ENCODE peak calls at places on chromosomes 3 and 15, in seven cellular contexts. One of them, this sample, is unnamed.

GRCh38 chr3:108477511-108478147 is 32.8 kb downstream of the MYH15 start:
- DNase-seq in HCT116: peak; percentile 72
- DNase-seq in HepG2: peak; percentile 52
- DNase-seq in HEK293T: peak; percentile 67
- DNase-seq in GM12878: peak; percentile 12
- DNase-seq in H1: no peak
- DNase-seq in K562: peak; percentile 47
- DNase-seq in this sample: peak; percentile 49

GRCh38 chr3:27357665-27358258 is 11.4 kb downstream of the NEK10 start:
- DNase-seq in K562: peak; percentile 28
- DNase-seq in HEK293T: peak; percentile 61
- DNase-seq in HepG2: peak; percentile 74
- DNase-seq in HCT116: peak; percentile 59
- DNase-seq in GM12878: no peak
- DNase-seq in H1: peak; percentile 25
- DNase-seq in this sample: peak; percentile 61

GRCh38 chr3:31589228-31589627 is 56.5 kb downstream of the STT3B start:
- DNase-seq in HCT116: no peak
- DNase-seq in HepG2: no peak
- DNase-seq in K562: no peak
- DNase-seq in HEK293T: no peak
- DNase-seq in GM12878: no peak
- DNase-seq in H1: no peak
- DNase-seq in this sample: no peak

GRCh38 chr3:99269606-99270355 is 368.3 kb upstream of the DCBLD2 start:
- DNase-seq in HCT116: no peak
- DNase-seq in HepG2: no peak
- DNase-seq in K562: no peak
- DNase-seq in HEK293T: no peak
- DNase-seq in GM12878: no peak
- DNase-seq in H1: no peak
- DNase-seq in this sample: no peak

GRCh38 chr3:129539201-129539600 is 3.8 kb upstream of the H1-8 start:
- DNase-seq in HEK293T: no peak
- DNase-seq in K562: no peak
- DNase-seq in HepG2: no peak
- DNase-seq in HCT116: no peak
- DNase-seq in GM12878: no peak
- DNase-seq in H1: no peak
- DNase-seq in this sample: no peak

GRCh38 chr15:31499236-31499952 is 172.8 kb downstream of the KLF13 start:
- DNase-seq in HepG2: no peak
- DNase-seq in HCT116: no peak
- DNase-seq in K562: no peak
- DNase-seq in HEK293T: no peak
- DNase-seq in H1: no peak
- DNase-seq in GM12878: no peak
- DNase-seq in this sample: no peak

GRCh38 chr15:89673162-89673506 is 6.0 kb downstream of the PLIN1 start:
- DNase-seq in HCT116: peak; percentile 12
- DNase-seq in GM12878: no peak
- DNase-seq in K562: peak; percentile 79
- DNase-seq in H1: no peak
- DNase-seq in HEK293T: peak; percentile 87
- DNase-seq in HepG2: peak; percentile 25
- DNase-seq in this sample: peak; percentile 86

GRCh38 chr3:194075802-194076460 is 60.0 kb upstream of the HES1 start:
- DNase-seq in HEK293T: no peak
- DNase-seq in HepG2: peak; percentile 86
- DNase-seq in K562: no peak
- DNase-seq in HCT116: no peak
- DNase-seq in H1: no peak
- DNase-seq in GM12878: no peak
- DNase-seq in this sample: no peak

GRCh38 chr15:77023576-77024272 is 28.8 kb downstream of the PSTPIP1 start:
- DNase-seq in HCT116: no peak
- DNase-seq in HEK293T: no peak
- DNase-seq in GM12878: no peak
- DNase-seq in K562: no peak
- DNase-seq in H1: no peak
- DNase-seq in HepG2: no peak
- DNase-seq in this sample: no peak

GRCh38 chr3:184351511-184352148 is 9.8 kb downstream of the CLCN2 start:
- DNase-seq in H1: no peak
- DNase-seq in HCT116: no peak
- DNase-seq in K562: no peak
- DNase-seq in HepG2: no peak
- DNase-seq in GM12878: no peak
- DNase-seq in HEK293T: no peak
- DNase-seq in this sample: no peak

GRCh38 chr3:134622803-134623365 is 27.9 kb downstream of the KY start:
- DNase-seq in H1: no peak
- DNase-seq in HepG2: no peak
- DNase-seq in HCT116: no peak
- DNase-seq in K562: no peak
- DNase-seq in GM12878: no peak
- DNase-seq in HEK293T: no peak
- DNase-seq in this sample: peak; percentile 4

GRCh38 chr3:193510154-193510553 is 44.5 kb downstream of the ATP13A4 start:
- DNase-seq in K562: no peak
- DNase-seq in HEK293T: no peak
- DNase-seq in H1: no peak
- DNase-seq in HepG2: no peak
- DNase-seq in GM12878: no peak
- DNase-seq in HCT116: no peak
- DNase-seq in this sample: no peak

GRCh38 chr15:88324241-88325065 is 67.9 kb upstream of the NTRK3 start:
- DNase-seq in GM12878: no peak
- DNase-seq in K562: no peak
- DNase-seq in HCT116: no peak
- DNase-seq in HEK293T: no peak
- DNase-seq in H1: no peak
- DNase-seq in HepG2: no peak
- DNase-seq in this sample: no peak

GRCh38 chr3:13655074-13655913 is 106.4 kb downstream of the FBLN2 start:
- DNase-seq in HEK293T: peak; percentile 80
- DNase-seq in K562: peak; percentile 91
- DNase-seq in GM12878: no peak
- DNase-seq in HCT116: no peak
- DNase-seq in HepG2: no peak
- DNase-seq in H1: no peak
- DNase-seq in this sample: peak; percentile 78

GRCh38 chr3:66469220-66469640 is 31.6 kb downstream of the LRIG1 start:
- DNase-seq in HCT116: no peak
- DNase-seq in HepG2: no peak
- DNase-seq in K562: no peak
- DNase-seq in H1: no peak
- DNase-seq in HEK293T: no peak
- DNase-seq in GM12878: peak; percentile 59
- DNase-seq in this sample: no peak

GRCh38 chr3:30142946-30143345 is 463.5 kb upstream of the TGFBR2 start:
- DNase-seq in HepG2: peak; percentile 19
- DNase-seq in HCT116: no peak
- DNase-seq in H1: no peak
- DNase-seq in GM12878: no peak
- DNase-seq in K562: no peak
- DNase-seq in HEK293T: no peak
- DNase-seq in this sample: no peak

GRCh38 chr3:149085828-149086231 is 503 bp downstream of the HLTF start:
- DNase-seq in HCT116: no peak
- DNase-seq in H1: peak; percentile 46
- DNase-seq in GM12878: no peak
- DNase-seq in HepG2: peak; percentile 4
- DNase-seq in K562: peak; percentile 37
- DNase-seq in HEK293T: peak; percentile 23
- DNase-seq in this sample: no peak

GRCh38 chr3:188956839-188957489 is 214.8 kb upstream of the TPRG1 start:
- DNase-seq in K562: peak; percentile 37
- DNase-seq in HEK293T: peak; percentile 8
- DNase-seq in H1: no peak
- DNase-seq in HepG2: peak; percentile 49
- DNase-seq in GM12878: no peak
- DNase-seq in HCT116: peak; percentile 60
- DNase-seq in this sample: no peak

GRCh38 chr3:141863497-141863896 is 12.9 kb upstream of the ATP1B3 start:
- DNase-seq in HepG2: no peak
- DNase-seq in HEK293T: no peak
- DNase-seq in GM12878: no peak
- DNase-seq in HCT116: no peak
- DNase-seq in H1: no peak
- DNase-seq in K562: no peak
- DNase-seq in this sample: no peak

GRCh38 chr3:49019941-49020334 is 1.6 kb upstream of the DALRD3 start:
- DNase-seq in HEK293T: no peak
- DNase-seq in GM12878: no peak
- DNase-seq in HCT116: no peak
- DNase-seq in K562: no peak
- DNase-seq in HepG2: no peak
- DNase-seq in H1: no peak
- DNase-seq in this sample: no peak

GRCh38 chr3:70963412-70963811 is 620.1 kb downstream of the FOXP1 start:
- DNase-seq in K562: no peak
- DNase-seq in HEK293T: no peak
- DNase-seq in H1: no peak
- DNase-seq in GM12878: no peak
- DNase-seq in HCT116: no peak
- DNase-seq in HepG2: no peak
- DNase-seq in this sample: no peak

DNA sequence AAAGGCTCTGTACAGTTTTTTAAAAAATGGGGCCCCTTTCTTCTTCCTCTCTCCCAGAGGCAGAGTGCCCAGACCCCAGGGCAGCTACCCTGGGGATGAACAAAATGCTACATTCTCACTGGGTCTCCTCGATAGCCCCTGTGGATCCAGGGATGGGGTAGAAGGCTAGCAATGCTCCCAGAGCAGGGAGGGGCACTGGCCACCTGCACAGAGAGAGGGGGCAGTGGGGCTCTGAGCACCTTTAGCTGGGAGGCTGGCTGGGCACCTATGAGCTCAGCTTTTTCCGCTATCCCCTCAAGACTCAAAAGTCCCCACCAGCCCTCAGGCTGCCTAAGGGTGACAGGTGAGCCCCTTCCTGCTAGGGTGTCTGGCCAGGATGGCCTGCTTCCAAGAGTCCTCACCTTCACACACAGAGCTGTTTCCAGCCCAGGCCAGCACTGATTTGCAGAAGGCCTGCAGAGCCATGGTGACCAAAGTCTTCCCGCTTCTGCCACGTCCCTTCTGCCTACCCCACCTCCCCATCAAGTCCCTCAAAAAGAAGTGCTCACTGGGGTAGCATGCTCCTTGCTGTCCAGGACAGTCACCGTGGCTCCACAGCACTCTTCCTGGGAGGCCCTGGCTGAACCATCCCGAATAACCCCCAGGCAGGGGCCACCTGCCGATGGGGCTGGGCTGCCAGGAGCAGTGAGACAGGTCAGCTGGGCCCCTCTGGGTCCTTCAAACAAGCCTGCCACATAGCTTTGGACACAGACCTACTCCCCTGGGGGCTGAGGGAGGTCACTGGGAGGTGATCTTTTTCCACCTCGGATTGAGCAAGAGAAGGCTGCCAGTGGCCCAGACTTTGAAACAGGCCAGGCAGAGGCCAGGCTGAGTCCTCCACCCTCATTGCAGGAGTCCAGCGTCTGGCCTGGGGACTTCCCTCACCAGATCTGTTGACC is 20.4 kb downstream of the BMF start:
- DNase-seq in HEK293T: no peak
- DNase-seq in H1: no peak
- DNase-seq in GM12878: no peak
- DNase-seq in K562: no peak
- DNase-seq in HepG2: peak; percentile 92
- DNase-seq in HCT116: no peak
- DNase-seq in this sample: no peak
- TF ChIP-seq SP1 in HEK293T: no peak
- TF ChIP-seq SP1 in H1: no peak
- TF ChIP-seq SP1 in GM12878: no peak
- TF ChIP-seq SP1 in K562: no peak
- TF ChIP-seq SP1 in HepG2: no peak
- TF ChIP-seq SP1 in HCT116: no peak
- TF ChIP-seq SP1 in this sample: no peak

DNA sequence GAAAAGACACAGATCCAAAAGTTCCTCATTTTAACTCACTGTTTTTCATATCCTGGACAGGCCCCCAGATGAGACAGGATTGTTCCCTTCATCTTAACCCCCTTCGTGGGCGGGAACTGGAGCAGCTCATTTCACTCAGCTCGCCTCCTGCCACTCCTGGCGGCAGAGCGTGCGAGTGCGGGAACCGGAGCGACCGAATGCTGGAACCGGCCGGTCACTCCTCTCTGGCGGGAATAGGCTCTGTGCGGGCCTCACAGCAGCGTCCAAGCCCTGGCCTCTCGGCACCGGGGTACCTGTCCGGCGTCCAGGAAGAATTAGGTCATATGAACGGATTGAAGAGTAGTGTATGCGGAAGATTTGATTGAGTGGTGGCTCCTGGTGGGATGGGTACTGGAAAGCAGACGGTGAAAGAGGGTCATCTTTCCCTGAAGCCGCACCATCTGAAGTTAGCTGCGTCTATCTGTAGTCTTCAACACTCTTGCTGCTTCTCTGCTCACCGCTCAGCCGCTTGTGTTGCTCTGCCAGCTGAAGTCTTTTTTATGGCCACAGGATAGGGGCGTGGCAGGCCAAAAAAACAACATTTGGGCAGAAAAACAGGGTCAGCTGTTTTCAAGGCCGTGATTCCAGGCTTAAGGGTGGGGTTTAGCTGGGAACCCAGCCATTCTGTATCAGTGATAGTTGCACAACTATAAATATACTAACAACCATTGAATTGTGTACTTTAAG is 42.3 kb upstream of the FXR1 start:
- DNase-seq in HepG2: no peak
- DNase-seq in GM12878: no peak
- DNase-seq in HCT116: no peak
- DNase-seq in H1: peak; percentile 29
- DNase-seq in K562: peak; percentile 13
- DNase-seq in HEK293T: no peak
- DNase-seq in this sample: peak; percentile 65
- TF ChIP-seq SP1 in HepG2: no peak
- TF ChIP-seq SP1 in GM12878: no peak
- TF ChIP-seq SP1 in HCT116: no peak
- TF ChIP-seq SP1 in H1: peak; percentile 2
- TF ChIP-seq SP1 in K562: no peak
- TF ChIP-seq SP1 in HEK293T: no peak
- TF ChIP-seq SP1 in this sample: no peak

DNA sequence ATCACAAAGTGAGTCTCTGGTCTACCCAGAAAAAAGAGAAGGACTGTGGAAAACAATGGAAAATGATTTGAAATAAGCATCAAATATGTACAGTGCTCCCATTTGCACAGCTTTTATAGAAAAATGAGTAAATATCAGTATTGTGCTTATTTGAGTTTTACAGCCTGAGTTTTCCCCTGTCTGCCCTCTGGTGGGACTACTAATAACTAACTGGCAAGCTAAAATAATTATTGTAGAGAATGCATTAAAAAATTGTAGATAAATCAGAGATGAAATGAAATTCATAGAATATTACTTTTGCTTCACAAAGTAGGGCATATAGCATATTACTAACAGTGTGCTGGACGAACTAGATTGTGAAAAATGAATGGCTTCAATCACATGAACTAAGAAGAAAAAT is 287.1 kb downstream of the NAALADL2 start:
- DNase-seq in HEK293T: no peak
- DNase-seq in H1: no peak
- DNase-seq in HepG2: no peak
- DNase-seq in HCT116: no peak
- DNase-seq in K562: no peak
- DNase-seq in GM12878: no peak
- DNase-seq in this sample: no peak
- TF ChIP-seq SP1 in HEK293T: no peak
- TF ChIP-seq SP1 in H1: no peak
- TF ChIP-seq SP1 in HepG2: no peak
- TF ChIP-seq SP1 in HCT116: no peak
- TF ChIP-seq SP1 in K562: no peak
- TF ChIP-seq SP1 in GM12878: no peak
- TF ChIP-seq SP1 in this sample: no peak

GRCh38 chr15:101017041-101017754 is 98.0 kb downstream of the LRRK1 start:
- DNase-seq in HepG2: no peak
- DNase-seq in GM12878: no peak
- DNase-seq in HEK293T: no peak
- DNase-seq in HCT116: no peak
- DNase-seq in H1: no peak
- DNase-seq in K562: no peak
- DNase-seq in this sample: peak; percentile 64
- TF ChIP-seq SP1 in HepG2: no peak
- TF ChIP-seq SP1 in GM12878: no peak
- TF ChIP-seq SP1 in HEK293T: no peak
- TF ChIP-seq SP1 in HCT116: no peak
- TF ChIP-seq SP1 in H1: no peak
- TF ChIP-seq SP1 in K562: no peak
- TF ChIP-seq SP1 in this sample: no peak